ENCODE peak calls at places on chromosomes 4 and X, in nine cellular contexts. L is upper lobe of right lung; P is NCI-H2171 treated with DMSO at 0.1 percent for 48 hours; A is cardiac fibroblast; W is activated CD4-positive, alpha-beta T cell treated with anti-CD3 and anti-CD28 coated beads, Interleukin-2, amount 50 U/mL, for 4 hours; S is A549; J is neuronal stem cell; M is midbrain; H is Calu3. B is an unnamed sample.
A peak's percentile ranks its signal among the peaks of the same experiment; 100 is the strongest.

GRCh38 chr4:98248984-98249383 is 12.2 kb upstream of the RAP1GDS1 start:
- DNase-seq in L (no peak), P (no peak), A (no peak), W (no peak), S (no peak), J (no peak), M (no peak), H (no peak), B (no peak)

GRCh38 chr4:176044589-176044951 is 21.1 kb upstream of the WDR17 start:
- DNase-seq in L (no peak), P (no peak), A (peak; percentile 30), W (no peak), S (no peak), J (no peak), M (peak; percentile 71), H (no peak), B (peak; percentile 29)

GRCh38 chr4:137367608-137368007 is 164.7 kb downstream of the PCDH18 start:
- DNase-seq in L (no peak), P (no peak), A (peak; percentile 42), W (no peak), S (no peak), J (no peak), M (no peak), H (no peak), B (no peak)

GRCh38 chr4:74189331-74190043 is 31.6 kb downstream of the MTHFD2L start:
- DNase-seq in L (no peak), P (peak; percentile 7), A (peak; percentile 76), W (no peak), S (peak; percentile 69), J (peak; percentile 32), M (peak; percentile 11), H (no peak), B (no peak)

GRCh38 chrX:80578518-80579105 is 158.4 kb downstream of the TENT5D start:
- DNase-seq in L (no peak), P (peak; percentile 23), A (peak; percentile 38), W (no peak), S (peak; percentile 24), J (no peak), M (peak; percentile 35), H (no peak), B (no peak)

GRCh38 chr4:133668061-133668851 is 519.2 kb downstream of the PCDH10 start:
- DNase-seq in L (no peak), P (no peak), A (no peak), W (no peak), S (no peak), J (no peak), M (no peak), H (no peak), B (no peak)

GRCh38 chrX:13029831-13030771 is 14.3 kb downstream of the FAM9C start:
- DNase-seq in L (no peak), P (no peak), A (peak; percentile 15), W (no peak), S (peak; percentile 77), J (no peak), M (no peak), H (peak; percentile 62), B (no peak)

GRCh38 chr4:1008840-1009646 is 2.4 kb upstream of the FGFRL1 start:
- DNase-seq in L (peak; percentile 79), P (no peak), A (no peak), W (peak; percentile 32), S (no peak), J (no peak), M (no peak), H (no peak), B (no peak)

GRCh38 chrX:120477453-120477852 is 8.4 kb upstream of the LAMP2 start:
- DNase-seq in L (no peak), P (no peak), A (no peak), W (no peak), S (no peak), J (no peak), M (no peak), H (no peak), B (no peak)

GRCh38 chrX:79266702-79267101 is 100.4 kb downstream of the ITM2A start:
- DNase-seq in L (no peak), P (no peak), A (no peak), W (no peak), S (no peak), J (no peak), M (no peak), H (no peak), B (no peak)

GRCh38 chr4:183746305-183747229 is 87.5 kb downstream of the TRAPPC11 start:
- DNase-seq in L (no peak), P (no peak), A (no peak), W (no peak), S (no peak), J (no peak), M (no peak), H (no peak), B (no peak)

GRCh38 chr4:5563856-5564255 is 144.5 kb downstream of the EVC2 start:
- DNase-seq in L (no peak), P (no peak), A (no peak), W (no peak), S (no peak), J (no peak), M (no peak), H (no peak), B (no peak)